ENCODE peak calls at places on chromosomes 5 and 9, in five cellular contexts. M, N, L, B and W are unnamed samples.

GRCh38 chr5:35990941-35991592 is at the start of gene UGT3A1:
- DNase-seq in N (no peak), L (no peak), M (peak), B (peak), W (no peak)

GRCh38 chr5:67996596-67996995 is 219.0 kb upstream of the PIK3R1 start:
- DNase-seq in M (no peak), B (no peak), L (no peak), N (no peak), W (no peak)

GRCh38 chr9:77156646-77157371 is 20.5 kb upstream of the VPS13A start:
- DNase-seq in M (no peak), L (no peak), B (no peak), N (no peak), W (no peak)

GRCh38 chr5:154779105-154779504 is 23.9 kb downstream of the LARP1 start:
- DNase-seq in M (no peak), L (peak), B (no peak), N (no peak), W (no peak)

GRCh38 chr5:39201160-39201794 is 18.1 kb downstream of the FYB1 start:
- DNase-seq in L (no peak), M (no peak), N (no peak), B (no peak), W (no peak)

GRCh38 chr5:165616550-165617430 is 2111.4 kb downstream of the MAT2B start:
- DNase-seq in B (no peak), L (peak), M (no peak), N (no peak), W (no peak)

GRCh38 chr5:57825026-57825683 is 342.5 kb upstream of the ACTBL2 start:
- DNase-seq in M (peak), L (peak), N (no peak), B (no peak), W (no peak)

GRCh38 chr9:74412236-74412979 is 84.7 kb upstream of the RORB start:
- DNase-seq in M (no peak), L (no peak), B (no peak), N (no peak), W (no peak)

GRCh38 chr5:148792649-148793048 is 33.8 kb upstream of the ADRB2 start:
- DNase-seq in M (no peak), B (no peak), L (no peak), N (no peak), W (no peak)

GRCh38 chr9:112093875-112094227 is 81.2 kb downstream of the SUSD1 start:
- DNase-seq in B (no peak), M (no peak), N (no peak), L (no peak), W (no peak)

GRCh38 chr9:4424891-4425290 is 65.4 kb upstream of the SLC1A1 start:
- DNase-seq in B (no peak), L (no peak), N (no peak), M (no peak), W (no peak)

GRCh38 chr9:127502706-127503378 is 51.5 kb downstream of the LRSAM1 start:
- DNase-seq in N (no peak), M (no peak), L (no peak), B (no peak), W (no peak)

GRCh38 chr5:120538644-120539043 is 74.5 kb downstream of the PRR16 start:
- DNase-seq in B (no peak), N (no peak), M (no peak), L (no peak), W (no peak)

GRCh38 chr5:113273949-113274348 is 160.8 kb downstream of the TSSK1B start:
- DNase-seq in N (no peak), L (no peak), M (no peak), B (no peak), W (no peak)

GRCh38 chr9:113160571-113160970 is 9.8 kb downstream of the SLC31A2 start:
- DNase-seq in M (no peak), N (no peak), L (no peak), B (no peak), W (no peak)

GRCh38 chr5:62982348-62982747 is 403.7 kb downstream of the LRRC70 start:
- DNase-seq in B (no peak), N (no peak), L (no peak), M (no peak), W (no peak)

GRCh38 chr5:1801061-1801953 is at the start of gene NDUFS6:
- DNase-seq in L (peak), N (peak), M (peak), B (peak), W (peak)

GRCh38 chr5:140227046-140227445 is 52.1 kb downstream of the CYSTM1 start:
- DNase-seq in N (no peak), L (no peak), B (no peak), M (no peak), W (no peak)

GRCh38 chr9:9771314-9771713 is 841.5 kb downstream of the PTPRD start:
- DNase-seq in M (no peak), L (no peak), N (no peak), B (no peak), W (no peak)

GRCh38 chr5:160262151-160262550 is 32.8 kb downstream of the FABP6 start:
- DNase-seq in L (no peak), M (no peak), N (no peak), B (peak), W (no peak)

GRCh38 chr9:96073531-96074284 is 198.2 kb downstream of the ERCC6L2 start:
- DNase-seq in N (no peak), B (no peak), L (no peak), M (no peak), W (no peak)

GRCh38 chr5:19853616-19854240 is 134.3 kb downstream of the CDH18 start:
- DNase-seq in L (peak), M (no peak), B (no peak), N (no peak), W (no peak)

GRCh38 chr5:78605611-78606010 is 43.0 kb downstream of the LHFPL2 start:
- DNase-seq in L (no peak), M (no peak), B (no peak), N (no peak), W (no peak)

GRCh38 chr9:110671849-110672248 is 3.3 kb downstream of the MUSK start:
- DNase-seq in B (no peak), L (no peak), M (no peak), N (no peak), W (no peak)

GRCh38 chr9:92607773-92608172 is 62.2 kb downstream of the IPPK start:
- DNase-seq in B (peak), N (no peak), L (peak), M (peak), W (no peak)

GRCh38 chr5:154162475-154163217 is 27.9 kb upstream of the GALNT10 start:
- DNase-seq in B (peak), L (no peak), N (no peak), M (peak), W (no peak)

GRCh38 chr5:115333164-115333563 is 36.7 kb upstream of the CCDC112 start:
- DNase-seq in B (no peak), N (no peak), M (no peak), L (no peak), W (peak)

GRCh38 chr5:175746851-175747250 is 89.0 kb downstream of the HRH2 start:
- DNase-seq in B (peak), N (no peak), M (no peak), L (peak), W (no peak)

GRCh38 chr5:1746371-1747078 is 53.1 kb downstream of the MRPL36 start:
- DNase-seq in L (no peak), M (no peak), N (no peak), B (no peak), W (no peak)

GRCh38 chr9:134320195-134320885 is 5.9 kb upstream of the RXRA start:
- DNase-seq in N (peak), B (no peak), L (no peak), M (no peak), W (no peak)

GRCh38 chr9:135260776-135261175 is 173.3 kb downstream of the OLFM1 start:
- DNase-seq in B (no peak), M (no peak), L (no peak), N (no peak), W (no peak)

GRCh38 chr9:130387905-130388304 is 56.9 kb upstream of the ASS1 start:
- DNase-seq in L (no peak), N (no peak), B (no peak), M (no peak), W (no peak)

GRCh38 chr5:129904102-129904666 is at the start of gene CHSY3:
- DNase-seq in L (peak), N (peak), B (peak), M (peak), W (peak)